ENCODE peak calls at places on chromosome 5, in four cellular contexts. Q, D, W and P are unnamed samples.

GRCh38 chr5:179553875-179554274 is 3.5 kb downstream of the RUFY1 start:
- DNase-seq in Q (no peak), D (no peak), W (no peak), P (no peak)

GRCh38 chr5:156361451-156362109 is 34.6 kb downstream of the SGCD start:
- DNase-seq in Q (no peak), D (no peak), W (no peak), P (no peak)

GRCh38 chr5:6302099-6302498 is 76.2 kb downstream of the MED10 start:
- DNase-seq in Q (no peak), D (no peak), W (no peak), P (no peak)

GRCh38 chr5:157971466-157972324 is 112.8 kb upstream of the CLINT1 start:
- DNase-seq in Q (no peak), D (no peak), W (no peak), P (peak)

GRCh38 chr5:154771383-154771901 is 16.3 kb downstream of the LARP1 start:
- DNase-seq in Q (no peak), D (no peak), W (no peak), P (no peak)

GRCh38 chr5:119049824-119050449 is 20.9 kb upstream of the DMXL1 start:
- DNase-seq in Q (no peak), D (no peak), W (no peak), P (no peak)

GRCh38 chr5:14871084-14871572 is 450 bp downstream of the ANKH start:
- DNase-seq in Q (no peak), D (peak), W (peak), P (peak)

GRCh38 chr5:150300496-150301169 is 2.1 kb downstream of the ARSI start:
- DNase-seq in Q (no peak), D (no peak), W (no peak), P (no peak)

GRCh38 chr5:94174748-94175411 is 433.5 kb upstream of the POU5F2 start:
- DNase-seq in Q (no peak), D (no peak), W (no peak), P (no peak)

GRCh38 chr5:7871560-7872113 is 2.7 kb downstream of the MTRR start:
- DNase-seq in Q (no peak), D (no peak), W (no peak), P (no peak)

DNA sequence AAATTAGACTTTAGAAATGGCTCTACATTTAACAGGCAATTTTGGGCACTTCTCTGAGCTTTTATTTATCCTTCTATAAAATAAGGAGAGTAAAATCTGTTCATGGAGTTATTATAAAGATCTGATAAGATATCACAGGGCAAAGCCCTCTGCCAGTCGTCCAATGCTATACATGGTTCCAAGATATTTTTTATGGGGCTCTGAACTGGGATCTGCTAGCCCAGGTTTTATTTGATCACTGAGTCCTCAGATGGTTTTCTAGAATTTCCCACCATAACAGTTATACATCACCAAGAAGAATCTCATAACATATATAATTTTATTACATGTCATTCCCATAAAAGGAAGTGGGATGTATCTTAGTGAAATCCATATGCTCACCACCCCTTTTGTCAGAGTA is 23.2 kb upstream of the IQGAP2 start:
- DNase-seq in Q (no peak), D (no peak), W (no peak), P (no peak)
- H3K27ac ChIP-seq in Q (no peak), D (no peak), W (no peak), P (no peak)

GRCh38 chr5:135348920-135349319 is 50.1 kb downstream of the MACROH2A1 start:
- DNase-seq in Q (no peak), D (no peak), W (no peak), P (no peak)
- H3K27ac ChIP-seq in Q (no peak), D (no peak), W (no peak), P (no peak)

DNA sequence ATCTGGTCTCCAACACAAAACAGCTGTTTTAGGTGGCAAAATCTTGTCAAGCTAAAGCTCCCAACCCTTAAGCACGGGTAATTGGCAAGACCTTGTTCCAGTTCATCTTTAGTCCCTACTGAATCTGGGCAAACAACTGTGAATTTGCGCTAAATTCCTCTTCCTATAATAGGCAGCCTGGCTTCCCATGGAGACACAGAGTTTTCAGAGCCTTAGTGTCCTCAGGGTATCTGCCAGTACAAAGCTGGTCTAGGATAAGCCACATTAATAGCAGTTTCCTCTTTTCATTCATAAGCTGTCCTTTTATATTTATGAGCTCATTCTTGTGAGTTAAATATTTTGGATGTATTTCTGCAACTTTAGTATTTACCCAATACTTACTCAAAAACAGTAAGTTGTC is 59.5 kb downstream of the FGF10 start:
- DNase-seq in Q (no peak), D (no peak), W (no peak), P (no peak)
- H3K27ac ChIP-seq in Q (no peak), D (no peak), W (no peak), P (no peak)

GRCh38 chr5:139178582-139178917 is 19.6 kb downstream of the SIL1 start:
- DNase-seq in Q (no peak), D (no peak), W (no peak), P (no peak)

GRCh38 chr5:139177809-139178581 is 20.2 kb downstream of the SIL1 start:
- DNase-seq in Q (no peak), D (no peak), W (peak), P (no peak)

GRCh38 chr5:139180850-139181785 is 17.1 kb downstream of the SIL1 start:
- DNase-seq in Q (no peak), D (no peak), W (no peak), P (no peak)

GRCh38 chr5:139181835-139182452 is 16.2 kb downstream of the SIL1 start:
- DNase-seq in Q (peak), D (no peak), W (no peak), P (no peak)

DNA sequence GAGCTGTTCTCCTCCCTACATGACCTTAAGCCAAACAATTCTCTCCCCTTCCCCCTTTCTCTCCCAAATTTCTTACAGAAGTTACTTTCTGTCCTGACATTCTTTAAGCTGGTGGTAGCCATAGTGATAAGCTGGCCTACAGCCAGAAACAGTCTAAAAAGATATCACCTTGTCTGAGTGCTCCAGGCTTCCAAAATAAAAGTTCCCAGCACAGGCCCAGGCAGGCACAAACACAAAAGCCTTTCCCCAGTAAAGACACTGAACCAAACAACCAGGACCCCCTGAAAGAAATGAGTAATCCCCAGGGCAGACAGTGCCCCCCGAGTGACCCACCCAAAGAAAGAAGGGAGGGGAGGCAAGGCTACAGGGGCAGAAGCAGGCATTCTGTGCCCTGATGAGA is 19.2 kb downstream of the SIL1 start:
- DNase-seq in Q (peak), D (no peak), W (no peak), P (no peak)
- H3K27ac ChIP-seq in Q (no peak), D (no peak), W (peak), P (no peak)

GRCh38 chr5:172106511-172107356 is 81.3 kb downstream of the STK10 start:
- DNase-seq in Q (no peak), D (peak), W (peak), P (no peak)
- H3K27ac ChIP-seq in Q (peak), D (no peak), W (no peak), P (no peak)

GRCh38 chr5:78591227-78591626 is 57.3 kb downstream of the LHFPL2 start:
- DNase-seq in Q (no peak), D (no peak), W (no peak), P (no peak)
- H3K27ac ChIP-seq in Q (peak), D (peak), W (peak), P (peak)

GRCh38 chr5:172133359-172134029 is 54.5 kb downstream of the STK10 start:
- DNase-seq in Q (peak), D (no peak), W (no peak), P (no peak)
- H3K27ac ChIP-seq in Q (peak), D (no peak), W (peak), P (no peak)

GRCh38 chr5:92308679-92309078 is 925.6 kb upstream of the ARRDC3 start:
- DNase-seq in Q (no peak), D (no peak), W (no peak), P (no peak)

GRCh38 chr5:92309336-92309991 is 926.3 kb upstream of the ARRDC3 start:
- DNase-seq in Q (no peak), D (no peak), W (no peak), P (no peak)

DNA sequence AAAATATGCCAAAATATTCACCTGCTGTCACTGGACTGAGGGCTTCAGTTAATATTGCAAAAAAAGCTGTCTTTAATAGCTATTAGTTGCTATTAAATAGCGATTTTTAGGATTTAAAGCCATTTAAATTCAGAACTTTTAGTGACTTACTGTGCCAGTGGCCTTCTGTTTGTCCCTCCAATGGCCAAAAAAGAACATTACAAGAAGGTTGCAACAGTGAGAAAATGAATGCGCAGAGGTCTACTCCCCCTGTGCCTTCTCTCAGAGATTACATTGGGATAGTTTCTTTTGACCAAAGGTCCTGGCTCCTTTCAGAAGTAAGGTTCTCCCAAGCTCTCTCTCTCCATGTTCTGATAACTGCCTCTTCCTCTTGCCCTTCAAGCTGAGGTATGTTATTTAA is 930.3 kb upstream of the ARRDC3 start:
- DNase-seq in Q (no peak), D (no peak), W (no peak), P (no peak)
- H3K27ac ChIP-seq in Q (no peak), D (no peak), W (no peak), P (no peak)

GRCh38 chr5:73450041-73450598 is 1.5 kb upstream of the FOXD1 start:
- DNase-seq in Q (no peak), D (no peak), W (no peak), P (no peak)

GRCh38 chr5:73447234-73448071 is 1.1 kb downstream of the FOXD1 start:
- DNase-seq in Q (no peak), D (peak), W (peak), P (no peak)

GRCh38 chr5:73446631-73447233 is 1.8 kb downstream of the FOXD1 start:
- DNase-seq in Q (no peak), D (no peak), W (no peak), P (no peak)

GRCh38 chr5:73448072-73448432 is 525 bp downstream of the FOXD1 start:
- DNase-seq in Q (no peak), D (peak), W (no peak), P (no peak)

GRCh38 chr5:73448451-73449136 is at the start of gene FOXD1:
- DNase-seq in Q (peak), D (peak), W (peak), P (peak)
- H3K27ac ChIP-seq in Q (peak), D (peak), W (no peak), P (no peak)

DNA sequence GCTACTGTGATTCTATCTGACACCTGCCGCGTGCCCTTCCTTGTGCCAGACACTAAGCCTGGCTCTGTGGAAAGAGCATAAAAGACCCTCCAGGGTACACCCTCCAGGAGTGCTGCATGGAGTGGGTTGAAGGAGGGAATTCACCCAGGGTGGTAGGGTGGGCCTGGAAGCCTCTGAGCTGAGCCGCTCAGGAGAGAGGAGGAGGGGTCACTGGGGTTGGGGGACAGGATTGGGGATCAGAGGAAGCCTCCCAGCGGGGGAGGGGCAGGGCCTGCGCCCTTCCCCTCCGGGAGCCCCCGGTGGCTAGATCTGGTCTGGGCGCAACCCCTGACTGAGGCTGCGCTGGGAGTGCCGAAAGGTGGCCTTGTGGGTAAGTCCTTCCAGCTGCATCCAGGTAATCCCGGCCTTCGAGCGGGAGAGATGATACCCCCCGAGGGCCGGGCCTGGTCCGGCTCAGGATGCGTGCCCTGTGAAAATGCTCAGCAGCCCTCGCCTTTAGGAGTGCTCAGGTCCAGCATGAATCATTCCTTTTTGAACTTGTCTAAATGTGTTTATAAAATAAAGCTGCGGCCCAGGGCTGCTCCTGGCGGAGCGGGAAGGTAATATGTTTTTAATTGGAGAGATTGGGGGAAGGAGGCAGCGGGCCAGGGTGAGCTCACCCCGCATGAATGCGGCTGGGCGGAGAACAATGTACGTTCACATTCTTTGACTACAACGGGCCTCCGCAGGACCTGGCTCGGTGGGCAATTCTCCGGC is 118.1 kb upstream of the SMIM23 start:
- DNase-seq in Q (peak), D (no peak), W (peak), P (no peak)
- H3K27ac ChIP-seq in Q (no peak), D (no peak), W (no peak), P (no peak)